ENCODE peak calls at places on chromosomes 2 and 18, in eight cellular contexts. A, Y, D, J, L, Z, O and Q are unnamed samples. For H3K4me1, the result is how much of the 10 kb centered on the place peaks cover.

GRCh38 chr18:37321578-37322496 is 243.8 kb downstream of the CELF4 start:
- DNase-seq in A (no peak), Z (no peak), D (no peak), L (no peak), Y (no peak), J (no peak), O (no peak), Q (no peak)

GRCh38 chr2:29345236-29345635 is 230.0 kb downstream of the CLIP4 start:
- DNase-seq in A (no peak), Z (no peak), J (no peak), Y (no peak), L (no peak), D (no peak), O (no peak), Q (no peak)

GRCh38 chr2:170088776-170089175 is 89.2 kb upstream of the MYO3B start:
- DNase-seq in A (no peak), O (no peak), L (no peak), Z (no peak), D (peak), J (no peak), Y (peak), Q (no peak)

GRCh38 chr2:163953390-163953907 is 217.6 kb upstream of the FIGN start:
- DNase-seq in J (no peak), A (no peak), D (peak), Z (no peak), O (no peak), Y (no peak), L (no peak), Q (no peak)

GRCh38 chr18:34330308-34330707 is 105.6 kb upstream of the NOL4 start:
- DNase-seq in Y (no peak), Z (no peak), D (no peak), A (no peak), O (no peak), J (peak), L (no peak), Q (no peak)

GRCh38 chr2:178767099-178768060 is 39.8 kb downstream of the TTN start:
- DNase-seq in J (no peak), D (peak), Z (no peak), O (no peak), L (no peak), A (no peak), Y (no peak), Q (no peak)

GRCh38 chr2:191020742-191021381 is 6.9 kb upstream of the STAT1 start:
- DNase-seq in Y (peak), O (peak), J (peak), A (no peak), D (peak), L (no peak), Z (peak), Q (no peak)

GRCh38 chr2:70726947-70727725 is 40.9 kb downstream of the ADD2 start:
- DNase-seq in J (no peak), Z (peak), O (no peak), L (no peak), Y (peak), D (peak), A (no peak), Q (no peak)

GRCh38 chr2:173075781-173076556 is at the start of gene MAP3K20:
- DNase-seq in D (peak), J (peak), L (peak), Y (peak), O (peak), Z (peak), A (peak), Q (no peak)

GRCh38 chr18:8657050-8657820 is 48.0 kb downstream of the RAB12 start:
- DNase-seq in A (no peak), O (no peak), Z (no peak), L (no peak), J (no peak), D (no peak), Y (no peak), Q (no peak)

GRCh38 chr2:32417659-32418058 is 60.8 kb downstream of the BIRC6 start:
- DNase-seq in J (no peak), Z (no peak), Y (no peak), D (no peak), A (no peak), L (no peak), O (no peak), Q (no peak)
- H3K4me1 ChIP-seq in J (under half), Z (under half), Y (under half), D (under half), A (under half), L (under half), O (under half), Q (under half)

GRCh38 chr2:176650811-176651559 is 381.7 kb downstream of the MTX2 start:
- DNase-seq in O (no peak), Y (no peak), A (no peak), D (no peak), J (no peak), Z (no peak), L (no peak), Q (no peak)
- H3K4me3 ChIP-seq in O (no peak), Y (no peak), A (no peak), D (no peak), J (no peak), Z (no peak), L (no peak), Q (no peak)

GRCh38 chr2:64831977-64832328 is 157.2 kb upstream of the SLC1A4 start:
- DNase-seq in D (no peak), A (no peak), Z (no peak), O (no peak), L (no peak), J (no peak), Y (no peak), Q (no peak)
- H3K4me1 ChIP-seq in D (under half), A (under half), Z (under half), O (under half), L (under half), J (under half), Y (under half), Q (under half)

DNA sequence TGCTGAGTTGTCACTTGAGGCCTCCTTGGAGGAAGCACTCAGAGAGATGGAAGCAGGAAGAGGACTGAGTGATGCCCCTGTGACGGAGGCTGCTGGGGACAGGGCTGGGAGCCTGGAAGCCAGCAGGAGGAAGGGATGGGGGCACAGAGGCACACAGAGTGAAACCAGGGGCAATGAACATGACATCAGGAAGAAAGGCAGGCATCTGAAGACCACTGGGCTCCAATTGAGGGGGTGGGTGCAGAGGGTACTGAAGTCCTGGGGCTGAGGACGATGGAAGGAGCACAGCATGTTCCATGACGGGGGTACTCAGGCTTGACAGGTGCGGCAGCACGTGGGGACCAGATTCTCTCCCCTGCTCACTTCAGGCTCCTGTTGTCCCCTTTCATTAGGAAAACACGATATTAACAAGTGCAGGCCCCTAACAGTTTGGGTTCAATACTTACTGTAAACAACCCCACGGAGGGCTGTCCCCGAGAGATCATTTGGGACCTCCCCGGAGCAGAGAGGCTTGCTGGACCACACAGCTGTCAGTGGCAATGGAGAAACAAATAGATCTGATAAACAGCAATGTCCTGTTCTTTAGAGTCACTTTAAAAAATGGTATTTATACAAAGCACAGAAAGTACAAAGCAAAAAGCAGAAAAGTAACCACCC is 8.7 kb downstream of the INPP5D start:
- DNase-seq in L (no peak), O (no peak), A (peak), J (no peak), Y (no peak), D (no peak), Z (no peak), Q (no peak)
- H3K4me3 ChIP-seq in L (no peak), O (no peak), A (no peak), J (no peak), Y (no peak), D (no peak), Z (no peak), Q (no peak)

GRCh38 chr2:156352911-156353310 is 20.4 kb upstream of the NR4A2 start:
- DNase-seq in D (no peak), A (no peak), O (no peak), Z (no peak), L (no peak), J (no peak), Y (no peak), Q (no peak)
- H3K4me1 ChIP-seq in D (under half), A (under half), O (under half), Z (under half), L (under half), J (under half), Y (under half), Q (under half)

GRCh38 chr18:50312296-50313030 is 25.0 kb upstream of the CXXC1 start:
- DNase-seq in Z (no peak), L (no peak), Y (no peak), J (no peak), D (no peak), O (no peak), A (no peak), Q (no peak)
- H3K4me3 ChIP-seq in Z (no peak), L (no peak), Y (no peak), J (no peak), D (no peak), O (no peak), A (no peak), Q (no peak)

GRCh38 chr2:219252900-219253752 is at the start of gene TUBA4B:
- DNase-seq in J (peak), O (peak), Z (peak), Y (peak), L (peak), D (peak), A (peak), Q (no peak)

GRCh38 chr2:219251656-219252055 is 1.4 kb upstream of the TUBA4B start:
- DNase-seq in O (no peak), Y (no peak), Z (no peak), D (peak), A (no peak), L (no peak), J (no peak), Q (no peak)

GRCh38 chr2:219253753-219254589 is at the start of gene TUBA4A:
- DNase-seq in D (peak), A (peak), L (peak), O (peak), J (peak), Z (peak), Y (peak), Q (no peak)

GRCh38 chr2:219252084-219252483 is 959 bp upstream of the TUBA4B start:
- DNase-seq in D (no peak), O (peak), L (no peak), A (no peak), J (peak), Z (no peak), Y (no peak), Q (no peak)

GRCh38 chr2:219252570-219252899 is 508 bp upstream of the TUBA4B start:
- DNase-seq in J (peak), D (no peak), L (no peak), O (no peak), A (no peak), Z (no peak), Y (no peak), Q (no peak)
- H3K4me1 ChIP-seq in J (under half), D (under half), L (half or more), O (half or more), A (half or more), Z (under half), Y (under half), Q (under half)